ENCODE peak calls at places on chromosomes 1 and 21, in six cellular contexts. One of them, this sample, is unnamed.

GRCh38 chr21:39033878-39034589 is 149.2 kb downstream of the PSMG1 start:
- DNase-seq in sigmoid colon: peak
- DNase-seq in heart right ventricle: peak
- DNase-seq in substantia nigra: no peak
- DNase-seq in hepatocyte: peak
- DNase-seq in AG04450: no peak
- DNase-seq in this sample: peak

GRCh38 chr21:44377201-44377921 is 23.9 kb downstream of the TRPM2 start:
- DNase-seq in sigmoid colon: no peak
- DNase-seq in heart right ventricle: no peak
- DNase-seq in substantia nigra: no peak
- DNase-seq in hepatocyte: no peak
- DNase-seq in AG04450: no peak
- DNase-seq in this sample: no peak

GRCh38 chr1:228403231-228403631 is 3.4 kb downstream of the TRIM11 start:
- DNase-seq in sigmoid colon: no peak
- DNase-seq in heart right ventricle: no peak
- DNase-seq in substantia nigra: no peak
- DNase-seq in hepatocyte: no peak
- DNase-seq in AG04450: no peak
- DNase-seq in this sample: no peak

GRCh38 chr1:32184639-32185038 is 5.2 kb downstream of the TXLNA start:
- DNase-seq in sigmoid colon: no peak
- DNase-seq in heart right ventricle: no peak
- DNase-seq in substantia nigra: no peak
- DNase-seq in hepatocyte: no peak
- DNase-seq in AG04450: no peak
- DNase-seq in this sample: no peak

GRCh38 chr1:156458181-156458503 is 42.4 kb downstream of the MEF2D start:
- DNase-seq in sigmoid colon: no peak
- DNase-seq in heart right ventricle: no peak
- DNase-seq in substantia nigra: no peak
- DNase-seq in hepatocyte: no peak
- DNase-seq in AG04450: no peak
- DNase-seq in this sample: no peak

GRCh38 chr1:32928285-32928684 is 27.1 kb upstream of the TMEM54 start:
- DNase-seq in sigmoid colon: no peak
- DNase-seq in heart right ventricle: no peak
- DNase-seq in substantia nigra: no peak
- DNase-seq in hepatocyte: no peak
- DNase-seq in AG04450: no peak
- DNase-seq in this sample: no peak

GRCh38 chr1:39973503-39974135 is 18.7 kb downstream of the MFSD2A start:
- DNase-seq in sigmoid colon: peak
- DNase-seq in heart right ventricle: peak
- DNase-seq in substantia nigra: peak
- DNase-seq in hepatocyte: peak
- DNase-seq in AG04450: no peak
- DNase-seq in this sample: peak

GRCh38 chr1:32208463-32208862 is 426 bp upstream of the DCDC2B start:
- DNase-seq in sigmoid colon: no peak
- DNase-seq in heart right ventricle: no peak
- DNase-seq in substantia nigra: no peak
- DNase-seq in hepatocyte: no peak
- DNase-seq in AG04450: no peak
- DNase-seq in this sample: no peak

GRCh38 chr1:19009882-19010321 is 53.4 kb upstream of the IFFO2 start:
- DNase-seq in sigmoid colon: no peak
- DNase-seq in heart right ventricle: no peak
- DNase-seq in substantia nigra: no peak
- DNase-seq in hepatocyte: no peak
- DNase-seq in AG04450: peak
- DNase-seq in this sample: no peak

GRCh38 chr1:109433322-109433721 is 7.1 kb upstream of the PSMA5 start:
- DNase-seq in sigmoid colon: no peak
- DNase-seq in heart right ventricle: no peak
- DNase-seq in substantia nigra: no peak
- DNase-seq in hepatocyte: no peak
- DNase-seq in AG04450: no peak
- DNase-seq in this sample: no peak

GRCh38 chr1:231939118-231939517 is 312.5 kb downstream of the DISC1 start:
- DNase-seq in sigmoid colon: no peak
- DNase-seq in heart right ventricle: no peak
- DNase-seq in substantia nigra: no peak
- DNase-seq in hepatocyte: no peak
- DNase-seq in AG04450: no peak
- DNase-seq in this sample: no peak

GRCh38 chr1:109927908-109928307 is 17.3 kb downstream of the CSF1 start:
- DNase-seq in sigmoid colon: peak
- DNase-seq in heart right ventricle: peak
- DNase-seq in substantia nigra: peak
- DNase-seq in hepatocyte: peak
- DNase-seq in AG04450: no peak
- DNase-seq in this sample: peak

GRCh38 chr1:70324683-70325082 is 29.8 kb downstream of the ANKRD13C start:
- DNase-seq in sigmoid colon: no peak
- DNase-seq in heart right ventricle: no peak
- DNase-seq in substantia nigra: no peak
- DNase-seq in hepatocyte: no peak
- DNase-seq in AG04450: no peak
- DNase-seq in this sample: no peak

GRCh38 chr1:214349781-214350180 is 68.8 kb downstream of the SMYD2 start:
- DNase-seq in sigmoid colon: no peak
- DNase-seq in heart right ventricle: no peak
- DNase-seq in substantia nigra: no peak
- DNase-seq in hepatocyte: no peak
- DNase-seq in AG04450: no peak
- DNase-seq in this sample: no peak

GRCh38 chr1:232278925-232279324 is 351.0 kb downstream of the SIPA1L2 start:
- DNase-seq in sigmoid colon: no peak
- DNase-seq in heart right ventricle: no peak
- DNase-seq in substantia nigra: no peak
- DNase-seq in hepatocyte: no peak
- DNase-seq in AG04450: no peak
- DNase-seq in this sample: no peak

GRCh38 chr1:43982241-43982640 is 3.2 kb downstream of the B4GALT2 start:
- DNase-seq in sigmoid colon: no peak
- DNase-seq in heart right ventricle: no peak
- DNase-seq in substantia nigra: no peak
- DNase-seq in hepatocyte: no peak
- DNase-seq in AG04450: no peak
- DNase-seq in this sample: no peak
- H3K27ac ChIP-seq in sigmoid colon: no peak
- H3K27ac ChIP-seq in heart right ventricle: no peak
- H3K27ac ChIP-seq in substantia nigra: no peak
- H3K27ac ChIP-seq in hepatocyte: no peak
- H3K27ac ChIP-seq in AG04450: no peak
- H3K27ac ChIP-seq in this sample: peak

GRCh38 chr21:43006874-43007208 is 32.5 kb downstream of the PKNOX1 start:
- DNase-seq in sigmoid colon: no peak
- DNase-seq in heart right ventricle: no peak
- DNase-seq in substantia nigra: no peak
- DNase-seq in hepatocyte: no peak
- DNase-seq in AG04450: no peak
- DNase-seq in this sample: no peak

GRCh38 chr21:42997053-42997452 is 22.7 kb downstream of the PKNOX1 start:
- DNase-seq in sigmoid colon: peak
- DNase-seq in heart right ventricle: peak
- DNase-seq in substantia nigra: no peak
- DNase-seq in hepatocyte: peak
- DNase-seq in AG04450: peak
- DNase-seq in this sample: no peak

GRCh38 chr21:43005635-43006034 is 31.3 kb downstream of the PKNOX1 start:
- DNase-seq in sigmoid colon: no peak
- DNase-seq in heart right ventricle: no peak
- DNase-seq in substantia nigra: no peak
- DNase-seq in hepatocyte: no peak
- DNase-seq in AG04450: no peak
- DNase-seq in this sample: no peak

GRCh38 chr21:43004926-43005325 is 30.6 kb downstream of the PKNOX1 start:
- DNase-seq in sigmoid colon: no peak
- DNase-seq in heart right ventricle: no peak
- DNase-seq in substantia nigra: no peak
- DNase-seq in hepatocyte: no peak
- DNase-seq in AG04450: no peak
- DNase-seq in this sample: no peak

DNA sequence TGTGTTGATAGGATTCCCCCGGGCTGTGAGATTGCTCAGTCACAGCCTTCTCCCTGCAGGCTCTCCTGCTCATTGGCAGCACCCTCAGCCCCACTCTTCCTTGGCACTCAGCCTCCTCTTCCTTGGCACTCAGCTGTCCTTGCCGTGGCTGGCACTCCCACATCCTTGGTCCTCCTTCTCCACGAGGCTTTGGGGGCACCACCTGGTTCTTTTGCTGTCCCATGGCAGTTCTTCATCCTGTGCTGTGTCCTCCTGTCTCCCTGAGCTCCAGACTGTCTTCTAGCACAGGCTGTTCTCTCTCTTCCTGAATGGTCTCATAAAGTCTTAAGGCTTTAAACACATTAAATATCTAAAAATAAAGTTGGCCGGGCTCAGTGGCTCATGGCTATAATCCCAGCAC is 27.0 kb downstream of the PKNOX1 start:
- DNase-seq in sigmoid colon: peak
- DNase-seq in heart right ventricle: no peak
- DNase-seq in substantia nigra: peak
- DNase-seq in hepatocyte: no peak
- DNase-seq in AG04450: no peak
- DNase-seq in this sample: no peak
- H3K27ac ChIP-seq in sigmoid colon: peak
- H3K27ac ChIP-seq in heart right ventricle: no peak
- H3K27ac ChIP-seq in substantia nigra: no peak
- H3K27ac ChIP-seq in hepatocyte: no peak
- H3K27ac ChIP-seq in AG04450: no peak
- H3K27ac ChIP-seq in this sample: no peak

GRCh38 chr1:94336991-94337390 is 81.2 kb upstream of the ABCD3 start:
- DNase-seq in sigmoid colon: no peak
- DNase-seq in heart right ventricle: no peak
- DNase-seq in substantia nigra: no peak
- DNase-seq in hepatocyte: no peak
- DNase-seq in AG04450: no peak
- DNase-seq in this sample: no peak

GRCh38 chr1:94334156-94334555 is 84.0 kb upstream of the ABCD3 start:
- DNase-seq in sigmoid colon: no peak
- DNase-seq in heart right ventricle: no peak
- DNase-seq in substantia nigra: no peak
- DNase-seq in hepatocyte: no peak
- DNase-seq in AG04450: no peak
- DNase-seq in this sample: no peak

GRCh38 chr1:94334764-94335163 is 83.4 kb upstream of the ABCD3 start:
- DNase-seq in sigmoid colon: no peak
- DNase-seq in heart right ventricle: no peak
- DNase-seq in substantia nigra: no peak
- DNase-seq in hepatocyte: no peak
- DNase-seq in AG04450: no peak
- DNase-seq in this sample: no peak

GRCh38 chr1:94335447-94335846 is 82.7 kb upstream of the ABCD3 start:
- DNase-seq in sigmoid colon: no peak
- DNase-seq in heart right ventricle: no peak
- DNase-seq in substantia nigra: no peak
- DNase-seq in hepatocyte: no peak
- DNase-seq in AG04450: no peak
- DNase-seq in this sample: no peak

GRCh38 chr1:94335950-94336349 is 82.2 kb upstream of the ABCD3 start:
- DNase-seq in sigmoid colon: peak
- DNase-seq in heart right ventricle: peak
- DNase-seq in substantia nigra: peak
- DNase-seq in hepatocyte: peak
- DNase-seq in AG04450: peak
- DNase-seq in this sample: peak
- H3K27ac ChIP-seq in sigmoid colon: no peak
- H3K27ac ChIP-seq in heart right ventricle: peak
- H3K27ac ChIP-seq in substantia nigra: no peak
- H3K27ac ChIP-seq in hepatocyte: no peak
- H3K27ac ChIP-seq in AG04450: no peak
- H3K27ac ChIP-seq in this sample: no peak

GRCh38 chr1:170487503-170487902 is 44.5 kb upstream of the GORAB start:
- DNase-seq in sigmoid colon: no peak
- DNase-seq in heart right ventricle: no peak
- DNase-seq in substantia nigra: no peak
- DNase-seq in hepatocyte: no peak
- DNase-seq in AG04450: no peak
- DNase-seq in this sample: no peak
- H3K27ac ChIP-seq in sigmoid colon: no peak
- H3K27ac ChIP-seq in heart right ventricle: no peak
- H3K27ac ChIP-seq in substantia nigra: no peak
- H3K27ac ChIP-seq in hepatocyte: no peak
- H3K27ac ChIP-seq in AG04450: no peak
- H3K27ac ChIP-seq in this sample: no peak

GRCh38 chr1:67777532-67777931 is 55.7 kb downstream of the GNG12 start:
- DNase-seq in sigmoid colon: no peak
- DNase-seq in heart right ventricle: no peak
- DNase-seq in substantia nigra: no peak
- DNase-seq in hepatocyte: no peak
- DNase-seq in AG04450: no peak
- DNase-seq in this sample: no peak

GRCh38 chr1:67769633-67770256 is 63.5 kb downstream of the GNG12 start:
- DNase-seq in sigmoid colon: no peak
- DNase-seq in heart right ventricle: no peak
- DNase-seq in substantia nigra: no peak
- DNase-seq in hepatocyte: no peak
- DNase-seq in AG04450: no peak
- DNase-seq in this sample: no peak

GRCh38 chr1:67771776-67772175 is 61.5 kb downstream of the GNG12 start:
- DNase-seq in sigmoid colon: no peak
- DNase-seq in heart right ventricle: no peak
- DNase-seq in substantia nigra: no peak
- DNase-seq in hepatocyte: no peak
- DNase-seq in AG04450: no peak
- DNase-seq in this sample: no peak

GRCh38 chr1:67771152-67771551 is 62.1 kb downstream of the GNG12 start:
- DNase-seq in sigmoid colon: no peak
- DNase-seq in heart right ventricle: no peak
- DNase-seq in substantia nigra: no peak
- DNase-seq in hepatocyte: no peak
- DNase-seq in AG04450: no peak
- DNase-seq in this sample: no peak

DNA sequence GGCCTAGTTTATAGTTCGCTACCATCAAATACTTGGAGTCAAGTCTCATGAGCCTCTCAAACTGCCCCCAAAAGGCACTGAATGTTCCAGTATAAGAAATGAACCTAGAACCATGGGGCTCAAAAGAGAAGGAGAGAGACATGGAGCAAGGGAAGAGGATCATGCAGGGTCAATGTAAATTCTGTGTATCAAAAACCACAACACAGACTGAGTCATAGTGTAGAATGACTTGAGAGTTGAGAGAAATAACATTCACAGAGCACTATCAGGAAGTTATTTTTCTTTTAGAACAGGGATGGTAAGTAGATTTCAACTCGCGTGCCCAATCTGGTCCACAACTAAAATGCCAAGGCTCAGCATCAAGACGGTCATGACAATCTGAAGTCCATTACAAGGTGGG is 59.8 kb downstream of the GNG12 start:
- DNase-seq in sigmoid colon: no peak
- DNase-seq in heart right ventricle: no peak
- DNase-seq in substantia nigra: no peak
- DNase-seq in hepatocyte: no peak
- DNase-seq in AG04450: no peak
- DNase-seq in this sample: no peak
- H3K27ac ChIP-seq in sigmoid colon: no peak
- H3K27ac ChIP-seq in heart right ventricle: no peak
- H3K27ac ChIP-seq in substantia nigra: no peak
- H3K27ac ChIP-seq in hepatocyte: no peak
- H3K27ac ChIP-seq in AG04450: no peak
- H3K27ac ChIP-seq in this sample: no peak